ENCODE peak calls at places on chromosomes 7 and 10, in ten cellular contexts. N is HFFc6; U is nephron progenitor cell; T is central memory CD8-positive, alpha-beta T cell; Q is HFF-Myc; Y is HuH-7.5; E is Daoy; O is activated T-helper 1 cell treated with Interleukin-2 at 50 U/mL for 16 hours; W is T-cell; V is stimulated activated CD8-positive, alpha-beta memory T cell treated with anti-CD3 and anti-CD28 coated beads, Interleukin-15, amount 100 ng/mL, for 4 hours. D is an unnamed sample.

GRCh38 chr7:24659505-24659904 is 86.3 kb downstream of the PALS2 start:
- DNase-seq in N (no peak), U (no peak), T (no peak), Q (no peak), Y (no peak), E (no peak), O (no peak), W (no peak), V (no peak), D (no peak)

GRCh38 chr7:21962677-21963076 is 17.0 kb upstream of the CDCA7L start:
- DNase-seq in N (no peak), U (no peak), T (no peak), Q (no peak), Y (no peak), E (no peak), O (no peak), W (no peak), V (no peak), D (no peak)

GRCh38 chr7:112283382-112283910 is 77.0 kb downstream of the ZNF277 start:
- DNase-seq in N (no peak), U (no peak), T (no peak), Q (no peak), Y (no peak), E (no peak), O (no peak), W (no peak), V (no peak), D (no peak)

GRCh38 chr10:12509016-12509793 is 159.9 kb downstream of the CAMK1D start:
- DNase-seq in N (no peak), U (no peak), T (no peak), Q (no peak), Y (no peak), E (no peak), O (no peak), W (no peak), V (no peak), D (no peak)

GRCh38 chr10:51117794-51118193 is 43.5 kb downstream of the PRKG1 start:
- DNase-seq in N (no peak), U (no peak), T (no peak), Q (no peak), Y (no peak), E (no peak), O (no peak), W (no peak), V (no peak), D (no peak)

GRCh38 chr10:3867454-3868273 is 82.7 kb upstream of the KLF6 start:
- DNase-seq in N (no peak), U (no peak), T (no peak), Q (no peak), Y (no peak), E (no peak), O (no peak), W (no peak), V (no peak), D (no peak)

GRCh38 chr10:31947144-31947926 is 18.7 kb upstream of the ARHGAP12 start:
- DNase-seq in N (peak; percentile 85), U (no peak), T (no peak), Q (peak; percentile 94), Y (peak; percentile 53), E (peak; percentile 72), O (no peak), W (no peak), V (no peak), D (peak; percentile 92)

GRCh38 chr7:91128574-91129348 is 135.5 kb upstream of the FZD1 start:
- DNase-seq in N (no peak), U (no peak), T (no peak), Q (no peak), Y (no peak), E (no peak), O (no peak), W (no peak), V (no peak), D (no peak)

GRCh38 chr7:49580000-49580399 is 193.4 kb upstream of the VWC2 start:
- DNase-seq in N (no peak), U (no peak), T (no peak), Q (no peak), Y (no peak), E (no peak), O (no peak), W (no peak), V (no peak), D (no peak)

GRCh38 chr7:17560516-17560915 is 262.1 kb downstream of the AHR start:
- DNase-seq in N (no peak), U (no peak), T (no peak), Q (no peak), Y (no peak), E (no peak), O (no peak), W (no peak), V (no peak), D (no peak)

GRCh38 chr7:157662110-157662791 is 325.4 kb downstream of the DNAJB6 start:
- DNase-seq in N (no peak), U (no peak), T (no peak), Q (no peak), Y (no peak), E (no peak), O (no peak), W (no peak), V (no peak), D (no peak)

GRCh38 chr7:2633538-2634264 is 1.9 kb downstream of the TTYH3 start:
- DNase-seq in N (peak; percentile 87), U (no peak), T (no peak), Q (no peak), Y (no peak), E (peak; percentile 89), O (no peak), W (no peak), V (no peak), D (no peak)

GRCh38 chr10:122421747-122422146 is 32.7 kb upstream of the ARMS2 start:
- DNase-seq in N (no peak), U (no peak), T (no peak), Q (no peak), Y (no peak), E (no peak), O (no peak), W (no peak), V (no peak), D (no peak)

GRCh38 chr10:125951290-125951689 is 54.9 kb downstream of the FANK1 start:
- DNase-seq in N (no peak), U (no peak), T (no peak), Q (no peak), Y (no peak), E (no peak), O (no peak), W (no peak), V (no peak), D (no peak)

GRCh38 chr7:143295870-143296269 is 7.7 kb downstream of the CASP2 start:
- DNase-seq in N (peak; percentile 72), U (no peak), T (no peak), Q (no peak), Y (no peak), E (no peak), O (no peak), W (no peak), V (no peak), D (no peak)

GRCh38 chr10:43396061-43396927 is 12.7 kb downstream of the HNRNPF start:
- DNase-seq in N (peak; percentile 51), U (peak; percentile 83), T (peak; percentile 41), Q (no peak), Y (peak; percentile 61), E (no peak), O (peak; percentile 61), W (peak; percentile 46), V (no peak), D (peak; percentile 48)

GRCh38 chr7:146683439-146683838 is 566.8 kb downstream of the CNTNAP2 start:
- DNase-seq in N (no peak), U (no peak), T (no peak), Q (no peak), Y (no peak), E (no peak), O (no peak), W (no peak), V (no peak), D (no peak)

GRCh38 chr7:99037327-99037940 is 106.5 kb downstream of the SMURF1 start:
- DNase-seq in N (no peak), U (no peak), T (no peak), Q (no peak), Y (no peak), E (no peak), O (no peak), W (no peak), V (no peak), D (no peak)

GRCh38 chr10:78865518-78865835 is 203.3 kb upstream of the ZMIZ1 start:
- DNase-seq in N (no peak), U (no peak), T (no peak), Q (no peak), Y (no peak), E (no peak), O (no peak), W (no peak), V (no peak), D (no peak)

GRCh38 chr10:13528875-13529713 is at the start of gene BEND7:
- DNase-seq in N (no peak), U (peak; percentile 77), T (no peak), Q (no peak), Y (peak; percentile 86), E (peak; percentile 52), O (no peak), W (no peak), V (no peak), D (no peak)

GRCh38 chr7:127667751-127668530 is 15.9 kb downstream of the SND1 start:
- DNase-seq in N (peak; percentile 19), U (no peak), T (no peak), Q (no peak), Y (no peak), E (no peak), O (no peak), W (no peak), V (no peak), D (no peak)

GRCh38 chr7:97346349-97346748 is 228.9 kb downstream of the SDHAF3 start:
- DNase-seq in N (no peak), U (no peak), T (no peak), Q (no peak), Y (no peak), E (no peak), O (no peak), W (no peak), V (no peak), D (no peak)

GRCh38 chr10:24668247-24668646 is 55.4 kb downstream of the ARHGAP21 start:
- DNase-seq in N (no peak), U (no peak), T (no peak), Q (no peak), Y (no peak), E (no peak), O (no peak), W (no peak), V (no peak), D (no peak)

GRCh38 chr10:118035358-118036031 is 11.2 kb downstream of the RAB11FIP2 start:
- DNase-seq in N (no peak), U (no peak), T (no peak), Q (no peak), Y (no peak), E (no peak), O (no peak), W (no peak), V (no peak), D (no peak)

GRCh38 chr10:49679480-49679893 is at the start of gene C10orf53:
- DNase-seq in N (no peak), U (peak; percentile 84), T (no peak), Q (peak; percentile 14), Y (no peak), E (peak; percentile 52), O (no peak), W (no peak), V (no peak), D (no peak)

GRCh38 chr7:46369933-46370654 is 449.0 kb upstream of the IGFBP3 start:
- DNase-seq in N (peak; percentile 87), U (no peak), T (no peak), Q (peak; percentile 87), Y (no peak), E (peak; percentile 44), O (no peak), W (no peak), V (no peak), D (no peak)

GRCh38 chr10:35739998-35740397 is 97.9 kb upstream of the FZD8 start:
- DNase-seq in N (no peak), U (no peak), T (no peak), Q (no peak), Y (no peak), E (peak; percentile 9), O (no peak), W (no peak), V (no peak), D (no peak)

GRCh38 chr10:7377614-7378248 is 33.1 kb downstream of the SFMBT2 start:
- DNase-seq in N (no peak), U (no peak), T (no peak), Q (no peak), Y (no peak), E (no peak), O (no peak), W (no peak), V (no peak), D (no peak)